ENCODE peak calls at places on chromosomes 5 and 9, in six cellular contexts. D is sigmoid colon, N is stomach, F is K562, W is SK-N-SH, I is HepG2. Q is an unnamed sample.

GRCh38 chr5:157855404-157855994 is 3.4 kb downstream of the CLINT1 start:
- DNase-seq in D (peak), N (peak), F (peak), W (peak), I (peak), Q (peak)

GRCh38 chr9:136902259-136902821 is 16.0 kb downstream of the TRAF2 start:
- DNase-seq in D (peak), N (peak), F (no peak), W (no peak), I (no peak), Q (peak)

GRCh38 chr9:15222313-15222712 is 84.7 kb downstream of the TTC39B start:
- DNase-seq in D (no peak), N (no peak), F (no peak), W (no peak), I (no peak), Q (no peak)

GRCh38 chr9:110351009-110351467 is 13.4 kb upstream of the TXNDC8 start:
- DNase-seq in D (no peak), N (no peak), F (peak), W (no peak), I (no peak), Q (no peak)

GRCh38 chr9:125996671-125997509 is 249.7 kb downstream of the PBX3 start:
- DNase-seq in D (peak), N (no peak), F (no peak), W (peak), I (no peak), Q (no peak)

GRCh38 chr5:98793223-98793622 is 19.8 kb downstream of the RGMB start:
- DNase-seq in D (no peak), N (no peak), F (no peak), W (no peak), I (no peak), Q (no peak)

GRCh38 chr5:73327908-73328455 is 120.6 kb downstream of the FOXD1 start:
- DNase-seq in D (no peak), N (no peak), F (no peak), W (no peak), I (no peak), Q (no peak)

GRCh38 chr5:112417931-112418358 is 1.1 kb downstream of the EPB41L4A start:
- DNase-seq in D (no peak), N (peak), F (no peak), W (peak), I (no peak), Q (peak)

GRCh38 chr5:22514231-22514630 is 338.9 kb downstream of the CDH12 start:
- DNase-seq in D (no peak), N (no peak), F (no peak), W (no peak), I (no peak), Q (no peak)

GRCh38 chr5:149931992-149932436 is 12.6 kb downstream of the PDE6A start:
- DNase-seq in D (no peak), N (no peak), F (no peak), W (peak), I (no peak), Q (no peak)

GRCh38 chr9:126818482-126818881 is 13.6 kb downstream of the ZBTB43 start:
- DNase-seq in D (no peak), N (no peak), F (no peak), W (no peak), I (no peak), Q (no peak)

GRCh38 chr5:138602371-138603000 is 27.3 kb upstream of the HSPA9 start:
- DNase-seq in D (no peak), N (no peak), F (no peak), W (peak), I (no peak), Q (no peak)

GRCh38 chr5:172441262-172441751 is 13.0 kb downstream of the SH3PXD2B start:
- DNase-seq in D (peak), N (no peak), F (no peak), W (no peak), I (no peak), Q (no peak)

GRCh38 chr9:71368157-71368556 is 246.7 kb upstream of the TRPM3 start:
- DNase-seq in D (no peak), N (no peak), F (no peak), W (no peak), I (no peak), Q (peak)

GRCh38 chr9:120538339-120538738 is 41.6 kb downstream of the CDK5RAP2 start:
- DNase-seq in D (no peak), N (no peak), F (no peak), W (peak), I (peak), Q (no peak)

GRCh38 chr5:464446-464842 is 21.5 kb downstream of the EXOC3 start:
- DNase-seq in D (peak), N (no peak), F (no peak), W (no peak), I (no peak), Q (peak)

GRCh38 chr5:112270299-112271293 is 148.5 kb downstream of the EPB41L4A start:
- DNase-seq in D (no peak), N (no peak), F (no peak), W (no peak), I (no peak), Q (no peak)

GRCh38 chr5:36371366-36371765 is 69.7 kb upstream of the RANBP3L start:
- DNase-seq in D (no peak), N (no peak), F (no peak), W (no peak), I (no peak), Q (no peak)

GRCh38 chr9:101536938-101537337 is 3.3 kb downstream of the RNF20 start:
- DNase-seq in D (no peak), N (no peak), F (no peak), W (no peak), I (peak), Q (no peak)

GRCh38 chr5:78221964-78222451 is 72.5 kb downstream of the AP3B1 start:
- DNase-seq in D (no peak), N (no peak), F (no peak), W (no peak), I (no peak), Q (peak)

GRCh38 chr5:179906795-179907569 is 715 bp downstream of the TBC1D9B start:
- DNase-seq in D (peak), N (peak), F (peak), W (peak), I (no peak), Q (peak)

GRCh38 chr5:37889612-37890317 is 49.9 kb upstream of the GDNF start:
- DNase-seq in D (no peak), N (no peak), F (no peak), W (no peak), I (no peak), Q (no peak)

GRCh38 chr9:6414291-6414690 is 1.3 kb downstream of the UHRF2 start:
- DNase-seq in D (no peak), N (no peak), F (no peak), W (no peak), I (no peak), Q (no peak)

GRCh38 chr9:14097215-14097614 is 216.7 kb downstream of the NFIB start:
- DNase-seq in D (no peak), N (no peak), F (no peak), W (peak), I (no peak), Q (no peak)

GRCh38 chr5:43711496-43711895 is 108.5 kb downstream of the NNT start:
- DNase-seq in D (no peak), N (no peak), F (no peak), W (no peak), I (peak), Q (no peak)

GRCh38 chr9:108580021-108580439 is 275.8 kb downstream of the ACTL7B start:
- DNase-seq in D (no peak), N (no peak), F (no peak), W (no peak), I (peak), Q (peak)

GRCh38 chr5:154284433-154284832 is 93.9 kb downstream of the GALNT10 start:
- DNase-seq in D (no peak), N (no peak), F (no peak), W (no peak), I (no peak), Q (no peak)

GRCh38 chr5:79831381-79831780 is 141.7 kb downstream of the CMYA5 start:
- DNase-seq in D (no peak), N (no peak), F (no peak), W (no peak), I (no peak), Q (no peak)

GRCh38 chr5:59321631-59322030 is 571.9 kb downstream of the PDE4D start:
- DNase-seq in D (no peak), N (no peak), F (no peak), W (no peak), I (no peak), Q (no peak)

GRCh38 chr5:59319286-59319685 is 574.2 kb downstream of the PDE4D start:
- DNase-seq in D (no peak), N (no peak), F (no peak), W (no peak), I (no peak), Q (no peak)

GRCh38 chr5:59320420-59320819 is 573.1 kb downstream of the PDE4D start:
- DNase-seq in D (no peak), N (no peak), F (no peak), W (no peak), I (no peak), Q (no peak)

GRCh38 chr5:59317772-59318205 is 575.7 kb downstream of the PDE4D start:
- DNase-seq in D (no peak), N (no peak), F (no peak), W (no peak), I (no peak), Q (no peak)

GRCh38 chr5:59317023-59317771 is 576.3 kb downstream of the PDE4D start:
- DNase-seq in D (peak), N (no peak), F (no peak), W (peak), I (no peak), Q (peak)
- TF ChIP-seq EP300 in D (peak), N (peak), F (no peak), W (peak), I (no peak), Q (peak)

GRCh38 chr9:130237763-130238524 is 27.6 kb upstream of the HMCN2 start:
- DNase-seq in D (peak), N (no peak), F (no peak), W (no peak), I (no peak), Q (no peak)

GRCh38 chr9:130240410-130241197 is 25.0 kb upstream of the HMCN2 start:
- DNase-seq in D (peak), N (peak), F (peak), W (peak), I (peak), Q (peak)

GRCh38 chr9:130241198-130241535 is 24.4 kb upstream of the HMCN2 start:
- DNase-seq in D (peak), N (no peak), F (no peak), W (no peak), I (no peak), Q (no peak)

GRCh38 chr9:130239363-130239695 is 26.2 kb upstream of the HMCN2 start:
- DNase-seq in D (peak), N (no peak), F (no peak), W (no peak), I (no peak), Q (no peak)

GRCh38 chr9:130239741-130240241 is 25.8 kb upstream of the HMCN2 start:
- DNase-seq in D (peak), N (no peak), F (no peak), W (no peak), I (no peak), Q (no peak)
- H3K27ac ChIP-seq in D (peak), N (no peak), F (no peak), W (no peak), I (no peak), Q (no peak)

GRCh38 chr9:114384836-114385411 is 2.9 kb downstream of the AKNA start:
- DNase-seq in D (no peak), N (no peak), F (no peak), W (no peak), I (no peak), Q (no peak)

GRCh38 chr9:114383866-114384231 is 3.9 kb downstream of the AKNA start:
- DNase-seq in D (no peak), N (no peak), F (no peak), W (no peak), I (no peak), Q (no peak)

GRCh38 chr9:114386886-114387677 is 700 bp downstream of the AKNA start:
- DNase-seq in D (peak), N (peak), F (no peak), W (no peak), I (no peak), Q (peak)

GRCh38 chr9:114386361-114386885 is 1.4 kb downstream of the AKNA start:
- DNase-seq in D (no peak), N (no peak), F (no peak), W (no peak), I (no peak), Q (no peak)

DNA sequence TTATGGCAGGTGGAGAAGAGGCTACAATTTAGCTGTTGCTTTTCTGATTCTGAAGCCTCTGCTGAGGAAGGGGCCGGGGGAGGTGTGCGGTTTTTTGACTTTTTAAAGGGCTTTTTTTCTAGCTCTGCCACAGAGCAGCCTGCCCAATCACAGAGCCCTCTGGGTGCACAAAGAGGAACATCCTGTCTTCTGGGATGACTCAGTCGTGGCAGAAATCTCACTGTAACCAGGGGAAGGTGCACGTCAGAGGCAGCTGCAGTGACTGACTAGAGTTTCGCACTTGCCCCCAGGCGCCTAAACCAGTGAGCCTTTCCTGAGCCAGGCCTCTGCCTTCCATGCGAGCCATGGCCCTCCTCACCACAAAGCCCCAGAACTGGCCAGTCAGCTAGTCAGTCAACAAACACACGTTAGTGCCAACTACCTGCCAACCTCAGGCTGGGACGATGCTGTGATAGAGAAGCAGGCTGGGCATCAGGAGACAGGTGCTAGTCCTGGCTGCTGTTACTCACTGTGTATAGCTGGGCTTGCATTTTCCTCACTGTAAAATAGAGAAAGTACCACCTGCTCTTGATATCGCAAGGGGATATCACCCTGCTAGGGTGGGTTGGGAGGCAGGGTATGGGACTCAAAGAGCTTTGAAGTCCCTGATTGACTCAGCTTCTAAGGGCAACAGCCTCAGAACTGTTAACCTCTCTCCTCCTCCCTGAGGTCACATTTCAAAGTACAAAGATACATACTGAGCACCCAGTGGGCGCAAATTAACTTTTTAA is 2.2 kb downstream of the AKNA start:
- DNase-seq in D (peak), N (peak), F (no peak), W (no peak), I (peak), Q (peak)
- TF ChIP-seq POLR2AphosphoS5 in D (peak), N (peak), F (no peak), W (no peak), I (no peak), Q (peak)

DNA sequence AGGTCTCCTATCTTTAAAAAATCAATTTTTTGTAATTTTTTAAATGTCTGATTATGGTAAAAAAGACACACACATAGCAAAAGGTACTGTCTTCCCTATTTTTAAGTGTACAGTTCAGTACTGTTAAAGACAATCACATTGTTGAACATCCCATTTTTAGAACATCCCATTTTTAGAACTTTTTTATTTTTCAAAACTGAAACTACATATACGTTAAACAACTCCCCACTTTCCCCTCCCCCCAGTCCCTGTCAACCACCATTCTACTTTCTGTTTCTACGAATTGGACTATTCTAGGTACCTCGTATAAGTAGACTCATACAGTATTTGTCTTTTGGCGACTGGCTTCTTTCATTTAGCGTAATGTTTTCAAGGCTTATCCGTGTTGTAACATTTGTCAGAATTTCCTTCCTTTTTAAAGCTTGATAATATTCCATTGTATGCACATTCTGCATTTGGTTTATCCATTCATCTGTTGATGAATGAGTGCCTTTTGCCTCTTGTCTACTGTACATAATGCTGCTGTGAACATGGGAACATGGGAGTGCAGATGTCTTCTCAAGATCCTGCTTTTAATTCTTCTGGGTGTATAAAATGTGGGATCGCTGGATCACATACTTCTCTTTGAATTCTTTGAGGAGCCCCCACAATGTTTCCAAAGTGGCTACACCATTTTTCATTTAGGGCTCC is 154.0 kb downstream of the PIK3R1 start:
- DNase-seq in D (no peak), N (no peak), F (no peak), W (no peak), I (no peak), Q (no peak)
- TF ChIP-seq EP300 in D (no peak), N (no peak), F (no peak), W (no peak), I (no peak), Q (no peak)

GRCh38 chr9:134769084-134769455 is 111.5 kb upstream of the FCN2 start:
- DNase-seq in D (no peak), N (no peak), F (no peak), W (peak), I (no peak), Q (no peak)
- H3K27ac ChIP-seq in D (peak), N (peak), F (no peak), W (no peak), I (no peak), Q (no peak)

GRCh38 chr5:177311723-177312648 is at the start of gene MXD3:
- DNase-seq in D (peak), N (peak), F (peak), W (peak), I (peak), Q (peak)
- TF ChIP-seq POLR2AphosphoS5 in D (no peak), N (no peak), F (peak), W (peak), I (no peak), Q (no peak)

GRCh38 chr9:129235041-129235930 is 57.2 kb upstream of the IER5L start:
- DNase-seq in D (no peak), N (no peak), F (no peak), W (no peak), I (no peak), Q (no peak)
- TF ChIP-seq EP300 in D (no peak), N (no peak), F (no peak), W (no peak), I (no peak), Q (no peak)

Q was measured in transverse colon.